ENCODE peak calls at places on chromosomes 2 and 18, in nine cellular contexts. U, E, J, Q, D, H, B, G and T are unnamed samples.

GRCh38 chr2:181656450-181657261 is at the start of gene CERKL:
- DNase-seq in Q (peak), B (no peak), G (peak), U (no peak), H (peak), E (peak), D (no peak), J (peak), T (peak)

GRCh38 chr18:34158881-34159690 is 65.6 kb downstream of the NOL4 start:
- DNase-seq in E (peak), U (peak), J (no peak), D (no peak), Q (no peak), B (peak), H (peak), G (peak), T (no peak)

GRCh38 chr18:61001138-61001537 is 332.1 kb upstream of the CDH20 start:
- DNase-seq in G (no peak), H (no peak), U (no peak), E (no peak), J (no peak), Q (no peak), D (no peak), B (no peak), T (no peak)

GRCh38 chr2:208256192-208256782 is 1.4 kb upstream of the IDH1 start:
- DNase-seq in B (no peak), G (peak), J (no peak), H (no peak), Q (no peak), U (no peak), E (peak), D (no peak), T (no peak)

GRCh38 chr2:46732127-46732526 is 183.5 kb downstream of the MCFD2 start:
- DNase-seq in B (no peak), U (no peak), Q (no peak), D (no peak), G (no peak), J (no peak), H (no peak), E (no peak), T (no peak)

GRCh38 chr18:156514-157230 is 1.7 kb upstream of the USP14 start:
- DNase-seq in J (no peak), D (no peak), U (no peak), E (no peak), H (no peak), B (no peak), G (no peak), Q (no peak), T (no peak)

GRCh38 chr2:157830696-157831570 is 45.2 kb downstream of the ACVR1 start:
- DNase-seq in U (peak), E (peak), H (no peak), G (peak), Q (peak), B (peak), J (peak), D (no peak), T (peak)

GRCh38 chr2:129803067-129803466 is 176.4 kb upstream of the RAB6C start:
- DNase-seq in E (no peak), H (no peak), D (no peak), U (no peak), Q (no peak), B (no peak), G (no peak), J (no peak), T (no peak)

GRCh38 chr2:196902828-196903227 is 23.7 kb downstream of the PGAP1 start:
- DNase-seq in D (no peak), U (no peak), G (no peak), E (no peak), Q (no peak), B (no peak), J (peak), H (no peak), T (peak)

GRCh38 chr2:43323810-43324588 is 97.6 kb upstream of the ZFP36L2 start:
- DNase-seq in H (peak), G (peak), Q (no peak), D (no peak), U (no peak), B (peak), E (no peak), J (no peak), T (no peak)

GRCh38 chr2:50746526-50746925 is 285.4 kb downstream of the NRXN1 start:
- DNase-seq in B (no peak), H (no peak), G (peak), E (peak), Q (no peak), D (no peak), J (no peak), U (peak), T (peak)

GRCh38 chr2:203579131-203579643 is 44.1 kb upstream of the RAPH1 start:
- DNase-seq in B (no peak), D (no peak), Q (no peak), G (peak), E (peak), J (peak), U (peak), H (no peak), T (peak)

GRCh38 chr2:218128781-218129478 is 3.1 kb downstream of the CXCR2 start:
- DNase-seq in B (no peak), U (no peak), Q (no peak), G (no peak), E (no peak), J (no peak), H (no peak), D (no peak), T (no peak)

GRCh38 chr18:74375999-74376398 is 60.4 kb downstream of the C18orf63 start:
- DNase-seq in U (no peak), J (no peak), Q (peak), D (no peak), H (no peak), B (no peak), G (no peak), E (peak), T (no peak)

GRCh38 chr2:135257383-135258090 is 205.4 kb downstream of the RAB3GAP1 start:
- DNase-seq in U (peak), H (no peak), Q (no peak), D (no peak), B (no peak), G (no peak), E (no peak), J (no peak), T (peak)

GRCh38 chr2:240719676-240720545 is 28.2 kb downstream of the AQP12A start:
- DNase-seq in D (no peak), G (no peak), U (no peak), Q (no peak), H (no peak), J (no peak), B (no peak), E (no peak), T (no peak)
- TF ChIP-seq CTCF in D (no peak), G (no peak), U (no peak), Q (no peak), H (no peak), J (no peak), B (no peak), E (no peak), T (no peak)

GRCh38 chr2:159134979-159135378 is 151.5 kb downstream of the WDSUB1 start:
- DNase-seq in U (no peak), E (no peak), Q (no peak), J (no peak), B (no peak), G (no peak), D (no peak), H (no peak), T (no peak)

GRCh38 chr2:159137511-159138101 is 148.9 kb downstream of the WDSUB1 start:
- DNase-seq in D (no peak), Q (no peak), U (no peak), E (no peak), G (no peak), H (no peak), J (no peak), B (no peak), T (no peak)

GRCh38 chr2:159133795-159134194 is 152.7 kb downstream of the WDSUB1 start:
- DNase-seq in E (no peak), Q (no peak), G (no peak), D (no peak), B (no peak), H (no peak), J (no peak), U (peak), T (no peak)

GRCh38 chr2:159138642-159139182 is 147.8 kb downstream of the WDSUB1 start:
- DNase-seq in G (no peak), J (no peak), B (no peak), Q (no peak), E (no peak), D (no peak), U (no peak), H (no peak), T (no peak)

GRCh38 chr2:159136405-159136804 is 150.1 kb downstream of the WDSUB1 start:
- DNase-seq in Q (no peak), U (no peak), B (no peak), G (no peak), H (no peak), E (no peak), J (no peak), D (no peak), T (no peak)
- H3K27ac ChIP-seq in Q (no peak), U (peak), B (peak), G (no peak), H (no peak), E (peak), J (no peak), D (no peak), T (no peak)

GRCh38 chr2:224434618-224435017 is 32.7 kb upstream of the FAM124B start:
- DNase-seq in E (no peak), D (no peak), Q (no peak), G (no peak), B (no peak), H (no peak), U (no peak), J (no peak), T (no peak)
- TF ChIP-seq CTCF in E (no peak), D (no peak), Q (no peak), G (no peak), B (no peak), H (no peak), U (no peak), J (no peak), T (no peak)

DNA sequence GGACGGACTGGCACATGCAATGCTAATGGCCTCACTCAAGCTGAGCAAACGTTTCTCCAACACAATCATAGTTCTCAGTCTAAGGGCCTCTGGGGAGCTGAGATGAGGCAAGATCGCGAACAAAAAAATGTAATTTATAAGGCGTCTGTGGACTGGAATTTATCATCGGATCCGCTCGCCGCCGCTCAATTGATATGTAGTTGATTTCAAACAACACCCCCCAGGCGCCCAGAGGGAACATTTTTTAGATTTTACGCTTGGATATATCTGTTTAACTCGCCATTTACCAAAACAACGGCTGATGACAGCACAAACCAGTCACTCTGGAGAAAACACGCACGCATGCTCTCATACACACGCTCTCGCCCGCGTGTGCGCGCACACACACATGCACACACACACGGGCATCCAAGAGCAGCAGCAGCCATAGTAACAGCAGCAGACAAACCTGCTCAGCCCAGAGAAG is 335.8 kb downstream of the SMAD2 start:
- DNase-seq in D (no peak), Q (no peak), G (no peak), B (no peak), J (no peak), E (no peak), H (no peak), U (no peak), T (no peak)
- H3K27ac ChIP-seq in D (no peak), Q (no peak), G (no peak), B (no peak), J (no peak), E (no peak), H (no peak), U (no peak), T (no peak)

DNA sequence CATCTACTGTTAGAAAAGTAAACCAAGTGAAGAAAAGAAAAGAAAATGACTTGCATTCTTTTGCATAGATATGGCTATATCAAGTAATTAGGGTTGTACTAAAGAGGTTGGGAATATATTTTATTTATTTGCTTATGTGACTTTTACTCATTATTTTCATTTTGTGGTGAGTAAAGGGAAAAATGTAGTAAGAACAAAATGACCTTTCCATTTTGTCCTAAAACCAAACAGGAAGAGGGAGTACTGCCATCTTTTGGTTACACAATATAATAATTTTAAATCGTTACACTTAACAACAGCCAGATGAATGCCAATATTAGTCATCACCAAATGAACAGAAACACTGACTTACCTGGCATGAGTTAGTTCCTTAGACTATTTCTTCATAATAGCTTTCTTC is 47.3 kb upstream of the NDUFV2 start:
- DNase-seq in H (no peak), B (no peak), Q (peak), E (no peak), G (no peak), J (peak), U (no peak), D (no peak), T (peak)
- TF ChIP-seq CTCF in H (peak), B (no peak), Q (peak), E (peak), G (peak), J (no peak), U (no peak), D (no peak), T (peak)